ENCODE peak calls at places on chromosomes 4 and X, in four cellular contexts. One of them, this sample, is unnamed.

GRCh38 chr4:183348706-183349659 is 26.8 kb upstream of the CLDN24 start:
- DNase-seq in AG04450: peak
- DNase-seq in lung: no peak
- DNase-seq in brain microvascular endothelial cell: peak
- DNase-seq in this sample: peak

GRCh38 chr4:168524897-168525296 is 28.0 kb downstream of the PALLD start:
- DNase-seq in brain microvascular endothelial cell: no peak
- DNase-seq in AG04450: no peak
- DNase-seq in lung: no peak
- DNase-seq in this sample: no peak

GRCh38 chr4:141283563-141283962 is 62.9 kb downstream of the ZNF330 start:
- DNase-seq in lung: no peak
- DNase-seq in brain microvascular endothelial cell: no peak
- DNase-seq in AG04450: no peak
- DNase-seq in this sample: no peak

GRCh38 chrX:154529206-154529612 is 13.2 kb upstream of the FAM3A start:
- DNase-seq in AG04450: no peak
- DNase-seq in brain microvascular endothelial cell: no peak
- DNase-seq in lung: no peak
- DNase-seq in this sample: no peak

GRCh38 chrX:112642349-112642748 is 37.4 kb downstream of the LHFPL1 start:
- DNase-seq in AG04450: peak
- DNase-seq in brain microvascular endothelial cell: peak
- DNase-seq in lung: peak
- DNase-seq in this sample: peak

GRCh38 chr4:1021386-1022050 is 10.1 kb downstream of the FGFRL1 start:
- DNase-seq in brain microvascular endothelial cell: no peak
- DNase-seq in AG04450: no peak
- DNase-seq in lung: no peak
- DNase-seq in this sample: no peak

GRCh38 chr4:128862608-128863313 is 53.3 kb downstream of the JADE1 start:
- DNase-seq in lung: no peak
- DNase-seq in AG04450: no peak
- DNase-seq in brain microvascular endothelial cell: no peak
- DNase-seq in this sample: no peak

GRCh38 chrX:30626402-30626801 is 26.8 kb upstream of the GK start:
- DNase-seq in lung: no peak
- DNase-seq in brain microvascular endothelial cell: no peak
- DNase-seq in AG04450: no peak
- DNase-seq in this sample: no peak

GRCh38 chr4:67320645-67321044 is 224.7 kb downstream of the CENPC start:
- DNase-seq in AG04450: no peak
- DNase-seq in brain microvascular endothelial cell: no peak
- DNase-seq in lung: no peak
- DNase-seq in this sample: no peak

GRCh38 chr4:87093443-87094123 is 126.8 kb downstream of the KLHL8 start:
- DNase-seq in lung: no peak
- DNase-seq in AG04450: no peak
- DNase-seq in brain microvascular endothelial cell: peak
- DNase-seq in this sample: no peak

GRCh38 chr4:2537011-2537830 is 774 bp downstream of the FAM193A start:
- DNase-seq in lung: peak
- DNase-seq in AG04450: no peak
- DNase-seq in brain microvascular endothelial cell: no peak
- DNase-seq in this sample: no peak

GRCh38 chrX:109967151-109967550 is 35.8 kb upstream of the TMEM164 start:
- DNase-seq in lung: no peak
- DNase-seq in brain microvascular endothelial cell: no peak
- DNase-seq in AG04450: no peak
- DNase-seq in this sample: peak

GRCh38 chr4:166422475-166422874 is 549.4 kb downstream of the TLL1 start:
- DNase-seq in brain microvascular endothelial cell: peak
- DNase-seq in lung: no peak
- DNase-seq in AG04450: peak
- DNase-seq in this sample: peak

GRCh38 chrX:138771042-138771441 is 59.5 kb upstream of the FGF13 start:
- DNase-seq in brain microvascular endothelial cell: no peak
- DNase-seq in lung: no peak
- DNase-seq in AG04450: no peak
- DNase-seq in this sample: no peak
- H3K4me3 ChIP-seq in brain microvascular endothelial cell: no peak
- H3K4me3 ChIP-seq in lung: no peak
- H3K4me3 ChIP-seq in AG04450: no peak
- H3K4me3 ChIP-seq in this sample: no peak

GRCh38 chrX:18887177-18887820 is 96.6 kb downstream of the PHKA2 start:
- DNase-seq in AG04450: no peak
- DNase-seq in brain microvascular endothelial cell: no peak
- DNase-seq in lung: no peak
- DNase-seq in this sample: no peak
- H3K4me3 ChIP-seq in AG04450: no peak
- H3K4me3 ChIP-seq in brain microvascular endothelial cell: peak
- H3K4me3 ChIP-seq in lung: peak
- H3K4me3 ChIP-seq in this sample: no peak

GRCh38 chr4:117324851-117325491 is 239.6 kb upstream of the TRAM1L1 start:
- DNase-seq in lung: no peak
- DNase-seq in AG04450: peak
- DNase-seq in brain microvascular endothelial cell: peak
- DNase-seq in this sample: peak

GRCh38 chr4:117331817-117332216 is 246.4 kb upstream of the TRAM1L1 start:
- DNase-seq in AG04450: no peak
- DNase-seq in lung: no peak
- DNase-seq in brain microvascular endothelial cell: peak
- DNase-seq in this sample: no peak

GRCh38 chr4:117327491-117327890 is 242.1 kb upstream of the TRAM1L1 start:
- DNase-seq in brain microvascular endothelial cell: no peak
- DNase-seq in lung: no peak
- DNase-seq in AG04450: no peak
- DNase-seq in this sample: no peak

GRCh38 chr4:117326091-117326490 is 240.7 kb upstream of the TRAM1L1 start:
- DNase-seq in lung: no peak
- DNase-seq in AG04450: no peak
- DNase-seq in brain microvascular endothelial cell: no peak
- DNase-seq in this sample: no peak
- H3K4me3 ChIP-seq in lung: no peak
- H3K4me3 ChIP-seq in AG04450: no peak
- H3K4me3 ChIP-seq in brain microvascular endothelial cell: peak
- H3K4me3 ChIP-seq in this sample: no peak

GRCh38 chr4:156019238-156019637 is 65.6 kb upstream of the CTSO start:
- DNase-seq in AG04450: no peak
- DNase-seq in lung: no peak
- DNase-seq in brain microvascular endothelial cell: no peak
- DNase-seq in this sample: no peak
- H3K4me3 ChIP-seq in AG04450: no peak
- H3K4me3 ChIP-seq in lung: no peak
- H3K4me3 ChIP-seq in brain microvascular endothelial cell: no peak
- H3K4me3 ChIP-seq in this sample: no peak

GRCh38 chr4:27217261-27217769 is 356.7 kb downstream of the STIM2 start:
- DNase-seq in brain microvascular endothelial cell: no peak
- DNase-seq in lung: no peak
- DNase-seq in AG04450: no peak
- DNase-seq in this sample: peak
- H3K4me3 ChIP-seq in brain microvascular endothelial cell: no peak
- H3K4me3 ChIP-seq in lung: no peak
- H3K4me3 ChIP-seq in AG04450: no peak
- H3K4me3 ChIP-seq in this sample: peak

GRCh38 chr4:4781936-4782754 is 77.3 kb upstream of the MSX1 start:
- DNase-seq in lung: no peak
- DNase-seq in AG04450: peak
- DNase-seq in brain microvascular endothelial cell: no peak
- DNase-seq in this sample: peak
- H3K4me3 ChIP-seq in lung: no peak
- H3K4me3 ChIP-seq in AG04450: peak
- H3K4me3 ChIP-seq in brain microvascular endothelial cell: no peak
- H3K4me3 ChIP-seq in this sample: no peak

GRCh38 chrX:643911-644303 is 13.3 kb downstream of the SHOX start:
- DNase-seq in brain microvascular endothelial cell: no peak
- DNase-seq in lung: no peak
- DNase-seq in AG04450: no peak
- DNase-seq in this sample: no peak

GRCh38 chrX:644304-645023 is 13.9 kb downstream of the SHOX start:
- DNase-seq in brain microvascular endothelial cell: no peak
- DNase-seq in lung: no peak
- DNase-seq in AG04450: no peak
- DNase-seq in this sample: no peak

GRCh38 chrX:640641-641040 is 10.1 kb downstream of the SHOX start:
- DNase-seq in AG04450: no peak
- DNase-seq in brain microvascular endothelial cell: no peak
- DNase-seq in lung: no peak
- DNase-seq in this sample: no peak

GRCh38 chrX:642436-643210 is 12.0 kb downstream of the SHOX start:
- DNase-seq in brain microvascular endothelial cell: no peak
- DNase-seq in AG04450: no peak
- DNase-seq in lung: no peak
- DNase-seq in this sample: no peak

GRCh38 chrX:641671-642435 is 11.3 kb downstream of the SHOX start:
- DNase-seq in brain microvascular endothelial cell: no peak
- DNase-seq in AG04450: no peak
- DNase-seq in lung: no peak
- DNase-seq in this sample: no peak
- H3K4me3 ChIP-seq in brain microvascular endothelial cell: no peak
- H3K4me3 ChIP-seq in AG04450: no peak
- H3K4me3 ChIP-seq in lung: no peak
- H3K4me3 ChIP-seq in this sample: no peak

GRCh38 chrX:108437354-108437753 is 868 bp downstream of the COL4A6 start:
- DNase-seq in brain microvascular endothelial cell: no peak
- DNase-seq in lung: no peak
- DNase-seq in AG04450: no peak
- DNase-seq in this sample: no peak
- H3K4me3 ChIP-seq in brain microvascular endothelial cell: peak
- H3K4me3 ChIP-seq in lung: no peak
- H3K4me3 ChIP-seq in AG04450: peak
- H3K4me3 ChIP-seq in this sample: no peak

This sample was measured in skeletal muscle cell.